ENCODE peak calls at places on chromosomes 12 and 14, in six cellular contexts. One of them, this sample, is unnamed.

GRCh38 chr12:62865860-62866407 is 69.0 kb downstream of the PPM1H start:
- DNase-seq in H1: no peak
- DNase-seq in K562: no peak
- DNase-seq in HepG2: no peak
- DNase-seq in SK-N-SH: no peak
- DNase-seq in GM12878: no peak
- DNase-seq in this sample: no peak

GRCh38 chr14:51630987-51631386 is 20.7 kb upstream of the FRMD6 start:
- DNase-seq in H1: no peak
- DNase-seq in K562: no peak
- DNase-seq in GM12878: no peak
- DNase-seq in SK-N-SH: no peak
- DNase-seq in HepG2: no peak
- DNase-seq in this sample: no peak

GRCh38 chr14:105030194-105030593 is 9.3 kb upstream of the CDCA4 start:
- DNase-seq in K562: no peak
- DNase-seq in GM12878: no peak
- DNase-seq in SK-N-SH: no peak
- DNase-seq in HepG2: no peak
- DNase-seq in H1: no peak
- DNase-seq in this sample: no peak

GRCh38 chr12:92570056-92570753 is 132.6 kb upstream of the PLEKHG7 start:
- DNase-seq in HepG2: peak
- DNase-seq in H1: peak
- DNase-seq in GM12878: peak
- DNase-seq in SK-N-SH: peak
- DNase-seq in K562: peak
- DNase-seq in this sample: peak

GRCh38 chr12:120222288-120222832 is 21.4 kb upstream of the RPLP0 start:
- DNase-seq in H1: no peak
- DNase-seq in K562: no peak
- DNase-seq in GM12878: no peak
- DNase-seq in SK-N-SH: peak
- DNase-seq in HepG2: no peak
- DNase-seq in this sample: no peak

GRCh38 chr14:21191261-21191808 is 35.5 kb upstream of the OR5AU1 start:
- DNase-seq in HepG2: no peak
- DNase-seq in H1: no peak
- DNase-seq in K562: no peak
- DNase-seq in GM12878: no peak
- DNase-seq in SK-N-SH: peak
- DNase-seq in this sample: no peak

GRCh38 chr12:71070416-71071155 is 87.2 kb downstream of the TSPAN8 start:
- DNase-seq in HepG2: no peak
- DNase-seq in GM12878: no peak
- DNase-seq in K562: no peak
- DNase-seq in SK-N-SH: no peak
- DNase-seq in H1: no peak
- DNase-seq in this sample: no peak

GRCh38 chr14:100419856-100420255 is 96.7 kb downstream of the SLC25A47 start:
- DNase-seq in SK-N-SH: peak
- DNase-seq in H1: no peak
- DNase-seq in GM12878: no peak
- DNase-seq in HepG2: peak
- DNase-seq in K562: peak
- DNase-seq in this sample: no peak

GRCh38 chr14:100776681-100777365 is 49.1 kb upstream of the MEG3 start:
- DNase-seq in H1: no peak
- DNase-seq in GM12878: no peak
- DNase-seq in K562: no peak
- DNase-seq in HepG2: no peak
- DNase-seq in SK-N-SH: no peak
- DNase-seq in this sample: no peak

GRCh38 chr14:97458302-97459137 is 661.3 kb downstream of the VRK1 start:
- DNase-seq in SK-N-SH: peak
- DNase-seq in H1: peak
- DNase-seq in GM12878: no peak
- DNase-seq in HepG2: no peak
- DNase-seq in K562: no peak
- DNase-seq in this sample: no peak

GRCh38 chr14:87467578-87467977 is 525.4 kb downstream of the GALC start:
- DNase-seq in H1: no peak
- DNase-seq in SK-N-SH: no peak
- DNase-seq in GM12878: no peak
- DNase-seq in K562: no peak
- DNase-seq in HepG2: no peak
- DNase-seq in this sample: no peak

GRCh38 chr14:87457727-87458126 is 535.3 kb downstream of the GALC start:
- DNase-seq in H1: no peak
- DNase-seq in K562: no peak
- DNase-seq in HepG2: no peak
- DNase-seq in SK-N-SH: no peak
- DNase-seq in GM12878: no peak
- DNase-seq in this sample: no peak

GRCh38 chr14:87461704-87462103 is 531.3 kb downstream of the GALC start:
- DNase-seq in SK-N-SH: no peak
- DNase-seq in HepG2: no peak
- DNase-seq in GM12878: no peak
- DNase-seq in H1: no peak
- DNase-seq in K562: no peak
- DNase-seq in this sample: no peak
- TF ChIP-seq GABPA in SK-N-SH: no peak
- TF ChIP-seq GABPA in HepG2: no peak
- TF ChIP-seq GABPA in GM12878: no peak
- TF ChIP-seq GABPA in H1: no peak
- TF ChIP-seq GABPA in K562: no peak
- TF ChIP-seq GABPA in this sample: no peak

GRCh38 chr12:33994857-33995808 is 27.2 kb upstream of the ALG10 start:
- DNase-seq in H1: no peak
- DNase-seq in K562: no peak
- DNase-seq in HepG2: no peak
- DNase-seq in GM12878: no peak
- DNase-seq in SK-N-SH: no peak
- DNase-seq in this sample: no peak
- H3K27ac ChIP-seq in H1: no peak
- H3K27ac ChIP-seq in K562: no peak
- H3K27ac ChIP-seq in HepG2: no peak
- H3K27ac ChIP-seq in GM12878: no peak
- H3K27ac ChIP-seq in SK-N-SH: no peak
- H3K27ac ChIP-seq in this sample: no peak

GRCh38 chr12:2384533-2385328 is 331.9 kb downstream of the CACNA1C start:
- DNase-seq in GM12878: no peak
- DNase-seq in K562: no peak
- DNase-seq in H1: no peak
- DNase-seq in SK-N-SH: no peak
- DNase-seq in HepG2: no peak
- DNase-seq in this sample: no peak
- H3K4me3 ChIP-seq in GM12878: no peak
- H3K4me3 ChIP-seq in K562: no peak
- H3K4me3 ChIP-seq in H1: no peak
- H3K4me3 ChIP-seq in SK-N-SH: no peak
- H3K4me3 ChIP-seq in HepG2: no peak
- H3K4me3 ChIP-seq in this sample: no peak

GRCh38 chr12:18141583-18141982 is 51.6 kb upstream of the RERGL start:
- DNase-seq in H1: no peak
- DNase-seq in SK-N-SH: no peak
- DNase-seq in GM12878: no peak
- DNase-seq in K562: no peak
- DNase-seq in HepG2: no peak
- DNase-seq in this sample: no peak
- TF ChIP-seq GABPA in H1: no peak
- TF ChIP-seq GABPA in SK-N-SH: no peak
- TF ChIP-seq GABPA in GM12878: no peak
- TF ChIP-seq GABPA in K562: no peak
- TF ChIP-seq GABPA in HepG2: no peak
- TF ChIP-seq GABPA in this sample: no peak

DNA sequence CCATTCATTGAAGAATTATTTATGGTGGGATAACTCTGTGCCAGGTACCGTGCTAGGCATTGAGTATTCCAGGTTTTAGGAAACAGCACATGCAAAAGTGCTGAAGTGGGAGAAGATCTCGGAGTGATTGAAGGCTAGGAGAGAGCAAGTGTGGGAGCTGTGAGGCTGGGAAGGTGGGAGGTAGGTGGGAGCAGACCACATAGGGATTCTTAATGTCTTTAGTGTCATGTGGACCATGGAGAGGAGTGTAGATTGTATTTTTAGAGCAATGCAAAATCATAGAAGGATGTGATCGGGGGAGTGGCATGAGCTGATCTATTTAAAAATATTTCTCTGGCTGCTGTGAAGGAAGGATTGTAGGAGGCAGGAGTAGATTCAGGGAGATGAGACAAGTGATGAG is 5.4 kb downstream of the PTPN11 start:
- DNase-seq in K562: no peak
- DNase-seq in H1: no peak
- DNase-seq in SK-N-SH: no peak
- DNase-seq in GM12878: no peak
- DNase-seq in HepG2: no peak
- DNase-seq in this sample: no peak
- H3K27ac ChIP-seq in K562: no peak
- H3K27ac ChIP-seq in H1: no peak
- H3K27ac ChIP-seq in SK-N-SH: no peak
- H3K27ac ChIP-seq in GM12878: no peak
- H3K27ac ChIP-seq in HepG2: no peak
- H3K27ac ChIP-seq in this sample: no peak

GRCh38 chr14:71753126-71753830 is 179.0 kb upstream of the RGS6 start:
- DNase-seq in GM12878: peak
- DNase-seq in K562: peak
- DNase-seq in H1: peak
- DNase-seq in SK-N-SH: peak
- DNase-seq in HepG2: peak
- DNase-seq in this sample: peak
- H3K4me3 ChIP-seq in GM12878: no peak
- H3K4me3 ChIP-seq in K562: no peak
- H3K4me3 ChIP-seq in H1: no peak
- H3K4me3 ChIP-seq in SK-N-SH: peak
- H3K4me3 ChIP-seq in HepG2: no peak
- H3K4me3 ChIP-seq in this sample: no peak

GRCh38 chr12:130880411-130880885 is 8.6 kb downstream of the RAN start:
- DNase-seq in SK-N-SH: no peak
- DNase-seq in GM12878: no peak
- DNase-seq in HepG2: no peak
- DNase-seq in K562: no peak
- DNase-seq in H1: no peak
- DNase-seq in this sample: no peak
- TF ChIP-seq GABPA in SK-N-SH: no peak
- TF ChIP-seq GABPA in GM12878: no peak
- TF ChIP-seq GABPA in HepG2: no peak
- TF ChIP-seq GABPA in K562: no peak
- TF ChIP-seq GABPA in H1: no peak
- TF ChIP-seq GABPA in this sample: no peak